ENCODE peak calls at places on chromosomes 11 and 22, in seven cellular contexts. I, O, B, M, D, P and J are unnamed samples.
A peak's percentile ranks its signal among the peaks of the same experiment; 100 is the strongest.

GRCh38 chr11:85685131-85685819 is 720 bp downstream of the CCDC89 start:
- DNase-seq in O (no peak), M (no peak), B (peak; percentile 56), P (no peak), D (no peak), I (no peak), J (no peak)

GRCh38 chr11:30635401-30635989 is 49.3 kb upstream of the MPPED2 start:
- DNase-seq in D (no peak), P (no peak), B (peak; percentile 81), O (peak; percentile 57), I (peak; percentile 87), M (no peak), J (peak; percentile 1)

GRCh38 chr11:2302844-2303626 is 1.2 kb downstream of the TSPAN32 start:
- DNase-seq in D (no peak), P (peak; percentile 30), M (peak; percentile 87), B (no peak), I (no peak), O (no peak), J (no peak)

GRCh38 chr11:114180301-114181055 is 115.7 kb upstream of the NNMT start:
- DNase-seq in B (peak; percentile 36), I (peak; percentile 46), M (no peak), D (peak; percentile 22), O (peak; percentile 59), P (peak; percentile 82), J (peak; percentile 59)

GRCh38 chr11:116901211-116901610 is 63.8 kb upstream of the APOA1 start:
- DNase-seq in M (peak; percentile 73), P (no peak), O (no peak), D (no peak), B (no peak), I (no peak), J (no peak)

GRCh38 chr11:117197516-117198456 is 1.4 kb upstream of the TAGLN start:
- DNase-seq in B (no peak), M (peak; percentile 17), P (no peak), I (no peak), D (no peak), O (peak; percentile 86), J (no peak)

GRCh38 chr11:126797801-126798200 is 202.8 kb downstream of the KIRREL3 start:
- DNase-seq in I (no peak), O (no peak), P (no peak), M (no peak), B (no peak), D (no peak), J (no peak)

GRCh38 chr11:117918366-117919255 is 10.6 kb downstream of the TMPRSS13 start:
- DNase-seq in P (no peak), O (no peak), B (no peak), I (peak; percentile 16), M (no peak), D (no peak), J (no peak)

GRCh38 chr11:786235-787083 is 3.4 kb downstream of the CEND1 start:
- DNase-seq in P (no peak), B (no peak), I (no peak), O (no peak), M (no peak), D (no peak), J (no peak)

GRCh38 chr22:35498026-35498425 is 42.6 kb upstream of the RASD2 start:
- DNase-seq in D (peak; percentile 18), I (no peak), M (no peak), O (no peak), B (no peak), P (no peak), J (no peak)

GRCh38 chr11:2664331-2664730 is 35.5 kb downstream of the KCNQ1OT1 start:
- DNase-seq in M (no peak), I (peak; percentile 16), P (no peak), B (no peak), D (no peak), O (no peak), J (no peak)

GRCh38 chr11:61509058-61510029 is 795 bp downstream of the LRRC10B start:
- DNase-seq in O (peak; percentile 80), D (peak; percentile 79), P (peak; percentile 45), I (peak; percentile 58), M (peak; percentile 62), B (peak; percentile 85), J (peak; percentile 76)

GRCh38 chr11:61751384-61751783 is 1.1 kb upstream of the MYRF start:
- DNase-seq in B (no peak), P (no peak), D (no peak), M (no peak), O (no peak), I (no peak), J (no peak)

GRCh38 chr22:49235463-49236300 is 592.0 kb downstream of the BRD1 start:
- DNase-seq in P (no peak), I (no peak), B (peak; percentile 43), D (no peak), M (no peak), O (no peak), J (no peak)

GRCh38 chr22:23053912-23054530 is 16.3 kb upstream of the GNAZ start:
- DNase-seq in I (peak; percentile 15), P (no peak), O (peak; percentile 3), B (no peak), M (no peak), D (no peak), J (no peak)

GRCh38 chr22:43001271-43002197 is 13.4 kb downstream of the PACSIN2 start:
- DNase-seq in P (no peak), M (no peak), D (peak; percentile 68), O (no peak), I (no peak), B (no peak), J (peak; percentile 29)

GRCh38 chr11:37282367-37282766 is 684.3 kb upstream of the RAG2 start:
- DNase-seq in M (no peak), B (no peak), D (no peak), I (no peak), O (no peak), P (no peak), J (no peak)

GRCh38 chr22:28208797-28209196 is 289.7 kb upstream of the PITPNB start:
- DNase-seq in P (no peak), I (no peak), D (no peak), O (no peak), M (no peak), B (no peak), J (no peak)

GRCh38 chr11:33531743-33532181 is 168.9 kb downstream of the C11orf91 start:
- DNase-seq in I (no peak), M (no peak), B (no peak), O (no peak), D (peak; percentile 71), P (peak; percentile 26), J (no peak)

GRCh38 chr11:78715639-78716311 is 141.1 kb upstream of the NARS2 start:
- DNase-seq in M (no peak), I (peak; percentile 69), P (peak; percentile 27), D (peak; percentile 66), O (peak; percentile 89), B (peak; percentile 82), J (peak; percentile 36)

GRCh38 chr22:48666620-48667019 is 1161.1 kb downstream of the BRD1 start:
- DNase-seq in I (no peak), O (no peak), B (no peak), P (no peak), M (no peak), D (no peak), J (no peak)